ENCODE peak calls at places on chromosomes 6 and 20, in six cellular contexts. A is fibroblast of pulmonary artery, P is SJSA1, J is KG1, B is SW480, Z is bronchial epithelial cell. O is an unnamed sample.

GRCh38 chr6:61989616-61990015 is 296.4 kb downstream of the KHDRBS2 start:
- DNase-seq in A (no peak), P (no peak), J (no peak), B (no peak), Z (no peak), O (no peak)

GRCh38 chr6:79984261-79984660 is 20.2 kb upstream of the TTK start:
- DNase-seq in A (peak; percentile 16), P (no peak), J (no peak), B (peak; percentile 35), Z (peak; percentile 85), O (no peak)

GRCh38 chr6:89082439-89082838 is 1.9 kb downstream of the PNRC1 start:
- DNase-seq in A (peak; percentile 61), P (peak; percentile 52), J (no peak), B (no peak), Z (peak; percentile 52), O (no peak)

GRCh38 chr20:46994341-46994740 is 99.7 kb downstream of the EYA2 start:
- DNase-seq in A (no peak), P (no peak), J (no peak), B (no peak), Z (peak; percentile 45), O (no peak)

GRCh38 chr6:153392156-153392555 is 261.1 kb upstream of the RGS17 start:
- DNase-seq in A (no peak), P (no peak), J (no peak), B (no peak), Z (peak; percentile 33), O (no peak)

GRCh38 chr20:51446656-51447055 is 95.9 kb downstream of the NFATC2 start:
- DNase-seq in A (peak; percentile 69), P (peak; percentile 91), J (no peak), B (peak; percentile 98), Z (peak; percentile 37), O (peak; percentile 96)

GRCh38 chr6:131629656-131630055 is 1.6 kb upstream of the MED23 start:
- DNase-seq in A (no peak), P (no peak), J (no peak), B (no peak), Z (peak; percentile 15), O (peak; percentile 51)

GRCh38 chr6:80250391-80250997 is 144.0 kb downstream of the BCKDHB start:
- DNase-seq in A (peak; percentile 22), P (peak; percentile 6), J (no peak), B (no peak), Z (no peak), O (no peak)

GRCh38 chr6:20511858-20512257 is 22.4 kb upstream of the CDKAL1 start:
- DNase-seq in A (no peak), P (no peak), J (no peak), B (no peak), Z (no peak), O (no peak)

GRCh38 chr6:132648356-132648755 is 10.6 kb downstream of the TAAR1 start:
- DNase-seq in A (peak; percentile 61), P (peak; percentile 37), J (no peak), B (peak; percentile 84), Z (peak; percentile 87), O (no peak)

GRCh38 chr6:90294989-90295853 is 1.4 kb downstream of the BACH2 start:
- DNase-seq in A (peak; percentile 28), P (peak; percentile 78), J (peak; percentile 8), B (peak; percentile 17), Z (peak; percentile 16), O (no peak)

GRCh38 chr6:67735623-67736022 is 899.5 kb upstream of the ADGRB3 start:
- DNase-seq in A (no peak), P (no peak), J (no peak), B (no peak), Z (no peak), O (no peak)

GRCh38 chr20:48189177-48189576 is 403.9 kb upstream of the SULF2 start:
- DNase-seq in A (peak; percentile 56), P (peak; percentile 43), J (no peak), B (peak; percentile 70), Z (peak; percentile 86), O (no peak)

GRCh38 chr20:21101453-21102251 is 4.5 kb downstream of the LINC00237 start:
- DNase-seq in A (no peak), P (no peak), J (no peak), B (peak; percentile 75), Z (no peak), O (no peak)

GRCh38 chr20:44967207-44967807 is 995 bp downstream of the STK4 start:
- DNase-seq in A (no peak), P (no peak), J (no peak), B (peak; percentile 21), Z (peak; percentile 20), O (no peak)

GRCh38 chr6:144922120-144922722 is 637.1 kb downstream of the UTRN start:
- DNase-seq in A (no peak), P (no peak), J (no peak), B (peak; percentile 40), Z (no peak), O (no peak)

GRCh38 chr6:129637340-129638054 is 72.5 kb downstream of the ARHGAP18 start:
- DNase-seq in A (no peak), P (no peak), J (no peak), B (no peak), Z (no peak), O (no peak)

GRCh38 chr6:166627875-166628849 is 1.1 kb upstream of the RPS6KA2 start:
- DNase-seq in A (peak; percentile 50), P (peak; percentile 91), J (peak; percentile 18), B (peak; percentile 23), Z (peak; percentile 28), O (no peak)

GRCh38 chr6:131844243-131844841 is 36.5 kb downstream of the ENPP1 start:
- DNase-seq in A (peak; percentile 16), P (no peak), J (no peak), B (no peak), Z (peak; percentile 79), O (no peak)

GRCh38 chr6:44486002-44486421 is 98.5 kb downstream of the CDC5L start:
- DNase-seq in A (no peak), P (no peak), J (no peak), B (no peak), Z (peak; percentile 61), O (no peak)

GRCh38 chr6:88476388-88476787 is 310.2 kb upstream of the CNR1 start:
- DNase-seq in A (no peak), P (no peak), J (no peak), B (no peak), Z (no peak), O (no peak)

GRCh38 chr20:21096321-21097043 is 9.7 kb downstream of the LINC00237 start:
- DNase-seq in A (peak; percentile 17), P (no peak), J (no peak), B (peak; percentile 83), Z (peak; percentile 58), O (no peak)

GRCh38 chr6:112881828-112882227 is 534.7 kb downstream of the RFPL4B start:
- DNase-seq in A (no peak), P (no peak), J (no peak), B (no peak), Z (no peak), O (no peak)

GRCh38 chr20:61556116-61556515 is 304.1 kb downstream of the CDH4 start:
- DNase-seq in A (peak; percentile 36), P (peak; percentile 89), J (no peak), B (peak; percentile 37), Z (peak; percentile 44), O (peak; percentile 13)

GRCh38 chr6:129120856-129121255 is 237.9 kb downstream of the LAMA2 start:
- DNase-seq in A (no peak), P (peak; percentile 82), J (no peak), B (no peak), Z (no peak), O (no peak)

GRCh38 chr6:31948753-31949413 is 3.0 kb downstream of the CFB start:
- DNase-seq in A (no peak), P (no peak), J (no peak), B (no peak), Z (peak; percentile 47), O (peak; percentile 68)

GRCh38 chr6:47414517-47415167 is 62.9 kb upstream of the CD2AP start:
- DNase-seq in A (peak; percentile 36), P (peak; percentile 75), J (peak; percentile 27), B (peak; percentile 35), Z (peak; percentile 32), O (no peak)

GRCh38 chr6:28597217-28597835 is 71.6 kb downstream of the GPX5 start:
- DNase-seq in A (peak; percentile 63), P (peak; percentile 71), J (no peak), B (no peak), Z (peak; percentile 50), O (no peak)

GRCh38 chr6:140480852-140481251 is 1106.4 kb upstream of the CITED2 start:
- DNase-seq in A (peak; percentile 61), P (no peak), J (no peak), B (no peak), Z (peak; percentile 6), O (no peak)

GRCh38 chr6:29521006-29521680 is 33.4 kb upstream of the MAS1L start:
- DNase-seq in A (no peak), P (no peak), J (no peak), B (no peak), Z (no peak), O (no peak)

GRCh38 chr6:168526841-168527281 is 85.9 kb downstream of the SMOC2 start:
- DNase-seq in A (peak; percentile 86), P (no peak), J (no peak), B (no peak), Z (no peak), O (no peak)

GRCh38 chr6:107822154-107823046 is 1.7 kb downstream of the SCML4 start:
- DNase-seq in A (no peak), P (no peak), J (peak; percentile 64), B (no peak), Z (no peak), O (no peak)

GRCh38 chr6:117550078-117550600 is 52.2 kb downstream of the GOPC start:
- DNase-seq in A (no peak), P (no peak), J (no peak), B (no peak), Z (peak; percentile 79), O (no peak)

GRCh38 chr20:11929947-11930346 is 12.3 kb downstream of the BTBD3 start:
- DNase-seq in A (no peak), P (no peak), J (no peak), B (no peak), Z (no peak), O (no peak)

GRCh38 chr6:141267420-141267819 is 865.3 kb upstream of the GJE1 start:
- DNase-seq in A (no peak), P (no peak), J (no peak), B (no peak), Z (no peak), O (no peak)

GRCh38 chr6:75415804-75416203 is 77.8 kb downstream of the FILIP1 start:
- DNase-seq in A (no peak), P (no peak), J (no peak), B (no peak), Z (no peak), O (no peak)

GRCh38 chr6:18016133-18016532 is 28.7 kb upstream of the KIF13A start:
- DNase-seq in A (no peak), P (peak; percentile 18), J (no peak), B (no peak), Z (peak; percentile 97), O (no peak)

GRCh38 chr6:158905277-158905676 is 86.1 kb upstream of the EZR start:
- DNase-seq in A (no peak), P (no peak), J (no peak), B (no peak), Z (peak; percentile 33), O (no peak)

O was measured in T1000.